ENCODE peak calls at places on chromosomes 1 and 21, in ten cellular contexts. T is CD4-positive, alpha-beta T cell; Q is astrocyte of the cerebellum; X is HFF-Myc; P is PC-3; E is nephron progenitor cell; Z is HL-60; J is osteocyte; N is fibroblast of lung; O is fibroblast of pulmonary artery. W is an unnamed sample.

GRCh38 chr1:54645806-54646676 is 4.5 kb downstream of the MROH7 start:
- DNase-seq in N (peak; percentile 6), O (peak; percentile 19), T (no peak), Q (no peak), P (no peak), Z (no peak), E (no peak), X (no peak), J (no peak), W (peak; percentile 54)

GRCh38 chr1:225567789-225568188 is 85.1 kb downstream of the ENAH start:
- DNase-seq in Q (no peak), J (no peak), P (peak; percentile 34), O (no peak), Z (no peak), X (no peak), N (peak; percentile 43), T (no peak), E (no peak), W (no peak)

GRCh38 chr1:213759359-213760181 is 228.2 kb upstream of the PROX1 start:
- DNase-seq in X (no peak), J (no peak), Q (no peak), Z (no peak), N (no peak), E (no peak), P (no peak), T (no peak), O (no peak), W (no peak)

GRCh38 chr1:15251807-15252546 is 5.0 kb downstream of the FHAD1 start:
- DNase-seq in Q (no peak), Z (no peak), T (no peak), N (no peak), J (no peak), E (no peak), P (no peak), X (no peak), O (no peak), W (no peak)

GRCh38 chr1:34977858-34978257 is 7.3 kb downstream of the TMEM35B start:
- DNase-seq in Q (no peak), T (no peak), N (no peak), P (no peak), Z (no peak), J (no peak), X (no peak), O (no peak), E (no peak), W (no peak)

GRCh38 chr1:174123843-174124242 is 35.5 kb upstream of the RABGAP1L start:
- DNase-seq in Q (no peak), P (no peak), E (no peak), N (no peak), J (no peak), Z (no peak), X (no peak), O (no peak), T (no peak), W (no peak)

GRCh38 chr21:41921089-41921819 is 32.6 kb downstream of the C2CD2 start:
- DNase-seq in Z (no peak), N (no peak), J (no peak), X (no peak), T (no peak), P (no peak), Q (no peak), O (no peak), E (no peak), W (no peak)

GRCh38 chr1:174998569-174999215 is 1.1 kb upstream of the CACYBP start:
- DNase-seq in X (no peak), Z (peak; percentile 70), E (peak; percentile 33), P (peak; percentile 50), O (peak; percentile 48), Q (no peak), J (no peak), T (peak; percentile 21), N (peak; percentile 59), W (peak; percentile 70)

GRCh38 chr1:77506771-77507170 is 175.7 kb downstream of the ZZZ3 start:
- DNase-seq in X (no peak), O (no peak), N (no peak), Q (no peak), T (no peak), Z (no peak), E (no peak), P (no peak), J (no peak), W (no peak)

GRCh38 chr21:18499761-18500376 is 96.3 kb upstream of the TMPRSS15 start:
- DNase-seq in X (peak; percentile 4), P (peak; percentile 69), T (no peak), Z (peak; percentile 21), Q (peak; percentile 41), J (no peak), E (peak; percentile 69), N (peak; percentile 52), O (peak; percentile 56), W (peak; percentile 52)

GRCh38 chr1:198528376-198528775 is 12.1 kb downstream of the ATP6V1G3 start:
- DNase-seq in O (peak; percentile 69), N (peak; percentile 75), T (no peak), E (no peak), Z (no peak), P (peak; percentile 44), J (no peak), X (no peak), Q (peak; percentile 12), W (peak; percentile 85)

GRCh38 chr1:171441278-171441677 is 44.1 kb upstream of the PRRC2C start:
- DNase-seq in E (no peak), J (no peak), T (no peak), N (peak; percentile 94), X (peak; percentile 47), P (peak; percentile 99), O (peak; percentile 69), Z (no peak), Q (peak; percentile 40), W (peak; percentile 81)

GRCh38 chr21:36684957-36685714 is 13.8 kb upstream of the SIM2 start:
- DNase-seq in Z (no peak), X (no peak), T (no peak), O (no peak), N (no peak), E (no peak), J (no peak), P (no peak), Q (no peak), W (no peak)

GRCh38 chr1:181626252-181626938 is 143.1 kb downstream of the CACNA1E start:
- DNase-seq in T (no peak), Z (no peak), E (no peak), N (no peak), J (no peak), X (no peak), Q (no peak), P (no peak), O (no peak), W (no peak)

GRCh38 chr1:181630838-181631237 is 147.5 kb downstream of the CACNA1E start:
- DNase-seq in E (no peak), J (peak; percentile 56), P (no peak), N (no peak), Z (no peak), T (no peak), X (no peak), O (no peak), Q (no peak), W (no peak)

GRCh38 chr1:181632492-181632891 is 149.2 kb downstream of the CACNA1E start:
- DNase-seq in Q (no peak), O (no peak), E (no peak), J (no peak), P (no peak), Z (no peak), X (no peak), T (no peak), N (no peak), W (no peak)

GRCh38 chr1:181632960-181633359 is 149.6 kb downstream of the CACNA1E start:
- DNase-seq in J (no peak), N (no peak), P (no peak), Q (no peak), O (no peak), Z (no peak), E (no peak), T (no peak), X (no peak), W (no peak)

GRCh38 chr1:181630398-181630797 is 147.1 kb downstream of the CACNA1E start:
- DNase-seq in N (no peak), P (no peak), T (no peak), X (no peak), Z (no peak), E (no peak), O (no peak), J (peak; percentile 46), Q (no peak), W (no peak)
- TF ChIP-seq CTCF in N (no peak), P (no peak), T (no peak), X (no peak), Z (no peak), E (no peak), O (no peak), J (no peak), Q (no peak), W (no peak)

GRCh38 chr1:31576201-31576669 is at the start of gene TINAGL1:
- DNase-seq in X (no peak), P (peak; percentile 94), N (no peak), Z (no peak), Q (no peak), T (no peak), E (peak; percentile 51), O (no peak), J (peak; percentile 69), W (no peak)
- TF ChIP-seq CTCF in X (no peak), P (no peak), N (no peak), Z (no peak), Q (no peak), T (no peak), E (no peak), O (no peak), J (no peak), W (no peak)

DNA sequence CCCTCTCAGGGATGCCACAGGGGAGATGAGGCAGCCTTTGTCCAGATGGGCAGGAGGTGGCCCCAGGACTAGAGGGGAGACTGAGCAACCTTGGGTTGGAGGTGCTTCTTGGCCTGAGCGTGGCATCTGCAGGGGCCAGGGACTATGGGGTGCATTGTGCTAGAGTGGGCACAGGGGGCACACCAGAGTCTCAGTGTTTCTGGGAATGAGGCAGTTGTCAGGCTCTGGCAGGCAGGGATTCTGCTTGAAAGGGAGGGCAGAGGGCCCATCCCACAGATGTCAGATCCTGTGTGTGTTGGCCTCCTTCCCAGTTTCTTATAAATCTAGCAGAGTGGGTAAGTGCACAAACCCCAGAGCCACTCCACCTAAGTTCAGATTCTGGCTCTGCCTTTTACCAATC is 13.7 kb downstream of the LGR6 start:
- DNase-seq in N (peak; percentile 76), X (peak; percentile 37), O (peak; percentile 80), Q (peak; percentile 79), E (no peak), J (peak; percentile 91), P (peak; percentile 59), T (no peak), Z (no peak), W (peak; percentile 83)
- TF ChIP-seq CTCF in N (peak; percentile 22), X (peak; percentile 33), O (peak; percentile 37), Q (peak; percentile 49), E (no peak), J (peak; percentile 63), P (peak; percentile 37), T (no peak), Z (no peak), W (peak; percentile 42)

DNA sequence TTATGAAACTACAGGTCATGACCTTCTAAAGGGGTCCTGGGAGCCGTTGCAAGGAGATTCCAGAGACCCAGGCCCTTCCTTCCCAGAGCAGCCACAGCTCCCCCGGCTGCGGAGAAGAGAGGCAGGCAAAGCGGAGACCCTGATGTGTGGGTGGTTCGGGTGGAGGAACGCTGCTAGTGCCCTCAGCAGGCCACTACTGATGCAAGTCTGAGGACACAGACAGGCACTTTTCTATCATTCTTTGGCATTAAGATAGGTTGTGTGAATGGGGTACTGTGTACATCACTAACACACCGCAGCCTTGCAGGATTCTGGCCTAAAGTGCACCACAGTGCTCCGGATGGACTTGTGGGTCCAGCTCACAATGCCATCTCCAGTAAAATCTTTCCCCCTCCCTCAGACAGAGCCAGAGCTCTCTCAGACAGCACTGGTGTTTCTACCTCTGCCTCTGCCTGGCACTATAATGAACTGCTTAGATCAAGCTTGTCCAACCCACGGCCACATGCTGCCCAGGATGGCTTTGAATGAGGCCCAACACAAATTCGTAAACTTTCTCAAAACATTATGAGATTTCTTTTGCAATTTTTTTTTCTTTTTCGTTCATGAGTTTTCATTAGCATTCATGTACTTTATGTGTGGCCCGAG is 121.4 kb downstream of the TGFBR3 start:
- DNase-seq in X (no peak), E (peak; percentile 40), P (no peak), J (no peak), Q (no peak), Z (no peak), T (no peak), N (no peak), O (no peak), W (no peak)
- TF ChIP-seq CTCF in X (no peak), E (peak; percentile 18), P (no peak), J (no peak), Q (no peak), Z (no peak), T (no peak), N (no peak), O (no peak), W (no peak)

W was measured in fibroblast of the aortic adventitia.